ENCODE peak calls at places on chromosomes 11 and 22, in eight cellular contexts. U is prostate gland; N is A549; H is B cell; G is cardiac septum; X is stimulated activated CD8-positive, alpha-beta memory T cell treated with anti-CD3 and anti-CD28 coated beads, Interleukin-4, amount 100 ng/mL, for 48 hours; S is neuronal stem cell; M is fibroblast of mammary gland. D is an unnamed sample.

GRCh38 chr11:70043482-70043881 is 34.6 kb upstream of the ANO1 start:
- DNase-seq in H (no peak), M (no peak), U (no peak), G (no peak), S (no peak), X (no peak), N (no peak), D (no peak)

GRCh38 chr11:3685923-3686322 is 14.7 kb upstream of the CHRNA10 start:
- DNase-seq in N (no peak), S (no peak), M (no peak), X (no peak), H (no peak), G (no peak), U (peak; percentile 15), D (no peak)

GRCh38 chr22:39220897-39221850 is 23.6 kb downstream of the PDGFB start:
- DNase-seq in M (peak; percentile 38), X (no peak), U (no peak), H (no peak), G (no peak), S (no peak), N (no peak), D (peak; percentile 88)

GRCh38 chr22:39244496-39245129 is at the start of gene PDGFB:
- DNase-seq in S (no peak), X (no peak), H (no peak), N (no peak), G (no peak), M (no peak), U (peak; percentile 39), D (no peak)

GRCh38 chr11:78189851-78190250 is 1.1 kb downstream of the USP35 start:
- DNase-seq in S (no peak), N (no peak), X (no peak), G (no peak), M (no peak), U (no peak), H (no peak), D (no peak)

GRCh38 chr11:73866586-73866996 is 10.1 kb downstream of the COA4 start:
- DNase-seq in U (no peak), H (no peak), G (no peak), X (no peak), N (peak; percentile 34), M (peak; percentile 98), S (no peak), D (peak; percentile 95)

GRCh38 chr11:6856871-6857270 is 6.0 kb upstream of the OR10A2 start:
- DNase-seq in H (no peak), M (peak; percentile 48), X (no peak), G (no peak), U (no peak), S (no peak), N (no peak), D (peak; percentile 37)

GRCh38 chr22:45227645-45228400 is 12.9 kb downstream of the KIAA0930 start:
- DNase-seq in X (no peak), U (no peak), G (no peak), S (no peak), M (no peak), H (no peak), N (no peak), D (no peak)

GRCh38 chr22:21951931-21952465 is 650 bp downstream of the PPM1F start:
- DNase-seq in G (peak; percentile 83), M (peak; percentile 39), U (peak; percentile 46), H (peak; percentile 40), X (peak; percentile 41), S (no peak), N (no peak), D (peak; percentile 36)

GRCh38 chr11:79265756-79266322 is 175.0 kb downstream of the TENM4 start:
- DNase-seq in X (no peak), M (peak; percentile 76), G (no peak), N (no peak), U (no peak), H (no peak), S (no peak), D (no peak)

GRCh38 chr22:40960137-40960536 is 9.0 kb downstream of the RBX1 start:
- DNase-seq in U (no peak), G (no peak), H (no peak), S (no peak), N (no peak), X (no peak), M (no peak), D (no peak)

GRCh38 chr22:31291403-31291715 is 929 bp downstream of the PIK3IP1 start:
- DNase-seq in M (no peak), S (no peak), X (no peak), H (no peak), U (no peak), G (no peak), N (no peak), D (no peak)

GRCh38 chr22:35229865-35230264 is 27.4 kb upstream of the HMGXB4 start:
- DNase-seq in H (no peak), M (no peak), G (no peak), S (no peak), X (no peak), N (no peak), U (no peak), D (no peak)

GRCh38 chr11:26676641-26677040 is 45.2 kb downstream of the SLC5A12 start:
- DNase-seq in N (no peak), X (no peak), M (no peak), U (no peak), H (no peak), S (no peak), G (no peak), D (no peak)

GRCh38 chr11:120828847-120829246 is 195.1 kb upstream of the TBCEL start:
- DNase-seq in M (no peak), U (no peak), X (no peak), S (no peak), H (no peak), G (no peak), N (no peak), D (no peak)

GRCh38 chr11:30172158-30172557 is 58.7 kb upstream of the FSHB start:
- DNase-seq in X (no peak), N (no peak), H (no peak), M (no peak), S (no peak), G (no peak), U (no peak), D (no peak)